ENCODE peak calls at places on chromosomes 6 and 20, in eight cellular contexts. One of them, this sample, is unnamed.

GRCh38 chr6:90222724-90223198 is 73.9 kb downstream of the BACH2 start:
- DNase-seq in foreskin fibroblast: peak
- DNase-seq in bronchial epithelial cell: peak
- DNase-seq in renal cortical epithelial cell: peak
- DNase-seq in progenitor cell of endocrine pancreas: no peak
- DNase-seq in Caki2: peak
- DNase-seq in ACHN: no peak
- DNase-seq in ureter: no peak
- DNase-seq in this sample: no peak

GRCh38 chr20:62149532-62150235 is 6.1 kb downstream of the SS18L1 start:
- DNase-seq in ureter: no peak
- DNase-seq in Caki2: no peak
- DNase-seq in foreskin fibroblast: peak
- DNase-seq in ACHN: no peak
- DNase-seq in renal cortical epithelial cell: no peak
- DNase-seq in bronchial epithelial cell: peak
- DNase-seq in progenitor cell of endocrine pancreas: no peak
- DNase-seq in this sample: no peak

GRCh38 chr20:49657118-49657901 is 56.4 kb downstream of the B4GALT5 start:
- DNase-seq in ACHN: no peak
- DNase-seq in progenitor cell of endocrine pancreas: no peak
- DNase-seq in ureter: no peak
- DNase-seq in renal cortical epithelial cell: peak
- DNase-seq in foreskin fibroblast: peak
- DNase-seq in bronchial epithelial cell: no peak
- DNase-seq in Caki2: no peak
- DNase-seq in this sample: no peak

GRCh38 chr6:44898296-44898930 is 429.7 kb upstream of the RUNX2 start:
- DNase-seq in bronchial epithelial cell: no peak
- DNase-seq in foreskin fibroblast: peak
- DNase-seq in Caki2: no peak
- DNase-seq in renal cortical epithelial cell: peak
- DNase-seq in ACHN: no peak
- DNase-seq in progenitor cell of endocrine pancreas: no peak
- DNase-seq in ureter: no peak
- DNase-seq in this sample: no peak

GRCh38 chr6:2877960-2878359 is 25.1 kb downstream of the SERPINB9 start:
- DNase-seq in ureter: no peak
- DNase-seq in Caki2: no peak
- DNase-seq in progenitor cell of endocrine pancreas: no peak
- DNase-seq in renal cortical epithelial cell: no peak
- DNase-seq in foreskin fibroblast: no peak
- DNase-seq in bronchial epithelial cell: peak
- DNase-seq in ACHN: no peak
- DNase-seq in this sample: no peak

GRCh38 chr6:24296944-24297343 is 60.9 kb downstream of the DCDC2 start:
- DNase-seq in progenitor cell of endocrine pancreas: no peak
- DNase-seq in ACHN: no peak
- DNase-seq in bronchial epithelial cell: no peak
- DNase-seq in Caki2: no peak
- DNase-seq in renal cortical epithelial cell: no peak
- DNase-seq in ureter: no peak
- DNase-seq in foreskin fibroblast: no peak
- DNase-seq in this sample: no peak

GRCh38 chr6:154932562-154933027 is 62.5 kb upstream of the TIAM2 start:
- DNase-seq in renal cortical epithelial cell: peak
- DNase-seq in foreskin fibroblast: peak
- DNase-seq in progenitor cell of endocrine pancreas: no peak
- DNase-seq in ureter: no peak
- DNase-seq in bronchial epithelial cell: peak
- DNase-seq in ACHN: peak
- DNase-seq in Caki2: peak
- DNase-seq in this sample: no peak

GRCh38 chr20:1844723-1845523 is 50.3 kb upstream of the SIRPA start:
- DNase-seq in renal cortical epithelial cell: no peak
- DNase-seq in progenitor cell of endocrine pancreas: no peak
- DNase-seq in ACHN: no peak
- DNase-seq in bronchial epithelial cell: no peak
- DNase-seq in ureter: no peak
- DNase-seq in foreskin fibroblast: peak
- DNase-seq in Caki2: no peak
- DNase-seq in this sample: no peak

GRCh38 chr6:13013681-13014550 is 297.3 kb downstream of the PHACTR1 start:
- DNase-seq in Caki2: no peak
- DNase-seq in renal cortical epithelial cell: no peak
- DNase-seq in ACHN: no peak
- DNase-seq in progenitor cell of endocrine pancreas: peak
- DNase-seq in foreskin fibroblast: peak
- DNase-seq in bronchial epithelial cell: no peak
- DNase-seq in ureter: no peak
- DNase-seq in this sample: no peak

GRCh38 chr6:149086363-149086762 is 231.1 kb upstream of the TAB2 start:
- DNase-seq in ureter: no peak
- DNase-seq in progenitor cell of endocrine pancreas: no peak
- DNase-seq in foreskin fibroblast: no peak
- DNase-seq in renal cortical epithelial cell: no peak
- DNase-seq in Caki2: no peak
- DNase-seq in ACHN: no peak
- DNase-seq in bronchial epithelial cell: no peak
- DNase-seq in this sample: no peak

GRCh38 chr6:107736713-107737396 is 87.3 kb downstream of the SCML4 start:
- DNase-seq in progenitor cell of endocrine pancreas: no peak
- DNase-seq in renal cortical epithelial cell: no peak
- DNase-seq in Caki2: no peak
- DNase-seq in ACHN: no peak
- DNase-seq in bronchial epithelial cell: no peak
- DNase-seq in ureter: no peak
- DNase-seq in foreskin fibroblast: no peak
- DNase-seq in this sample: no peak

GRCh38 chr6:27776504-27776903 is 135.7 kb downstream of the OR2B2 start:
- DNase-seq in Caki2: no peak
- DNase-seq in renal cortical epithelial cell: no peak
- DNase-seq in progenitor cell of endocrine pancreas: no peak
- DNase-seq in foreskin fibroblast: no peak
- DNase-seq in ureter: no peak
- DNase-seq in bronchial epithelial cell: no peak
- DNase-seq in ACHN: no peak
- DNase-seq in this sample: no peak

GRCh38 chr6:119147101-119148053 is 68.9 kb upstream of the FAM184A start:
- DNase-seq in foreskin fibroblast: peak
- DNase-seq in ACHN: peak
- DNase-seq in renal cortical epithelial cell: peak
- DNase-seq in bronchial epithelial cell: peak
- DNase-seq in Caki2: peak
- DNase-seq in progenitor cell of endocrine pancreas: no peak
- DNase-seq in ureter: no peak
- DNase-seq in this sample: no peak

GRCh38 chr6:42113929-42114636 is 28.3 kb downstream of the C6orf132 start:
- DNase-seq in foreskin fibroblast: peak
- DNase-seq in renal cortical epithelial cell: peak
- DNase-seq in ureter: no peak
- DNase-seq in Caki2: peak
- DNase-seq in bronchial epithelial cell: peak
- DNase-seq in ACHN: no peak
- DNase-seq in progenitor cell of endocrine pancreas: no peak
- DNase-seq in this sample: no peak

GRCh38 chr20:635028-635427 is 18.0 kb downstream of the SRXN1 start:
- DNase-seq in ureter: no peak
- DNase-seq in progenitor cell of endocrine pancreas: no peak
- DNase-seq in Caki2: no peak
- DNase-seq in bronchial epithelial cell: no peak
- DNase-seq in foreskin fibroblast: no peak
- DNase-seq in renal cortical epithelial cell: no peak
- DNase-seq in ACHN: no peak
- DNase-seq in this sample: no peak

GRCh38 chr20:4190792-4191519 is 175.6 kb upstream of the RNF24 start:
- DNase-seq in progenitor cell of endocrine pancreas: no peak
- DNase-seq in Caki2: peak
- DNase-seq in foreskin fibroblast: no peak
- DNase-seq in bronchial epithelial cell: peak
- DNase-seq in ACHN: no peak
- DNase-seq in renal cortical epithelial cell: peak
- DNase-seq in ureter: no peak
- DNase-seq in this sample: no peak

GRCh38 chr6:49155321-49155720 is 307.7 kb downstream of the MMUT start:
- DNase-seq in progenitor cell of endocrine pancreas: no peak
- DNase-seq in foreskin fibroblast: no peak
- DNase-seq in bronchial epithelial cell: no peak
- DNase-seq in ureter: no peak
- DNase-seq in renal cortical epithelial cell: no peak
- DNase-seq in Caki2: no peak
- DNase-seq in ACHN: no peak
- DNase-seq in this sample: no peak

GRCh38 chr6:169960891-169961611 is 209.6 kb downstream of the ERMARD start:
- DNase-seq in ureter: peak
- DNase-seq in renal cortical epithelial cell: no peak
- DNase-seq in progenitor cell of endocrine pancreas: no peak
- DNase-seq in Caki2: no peak
- DNase-seq in ACHN: no peak
- DNase-seq in foreskin fibroblast: no peak
- DNase-seq in bronchial epithelial cell: no peak
- DNase-seq in this sample: peak

GRCh38 chr20:57053067-57053466 is 213.4 kb downstream of the BMP7 start:
- DNase-seq in foreskin fibroblast: no peak
- DNase-seq in progenitor cell of endocrine pancreas: no peak
- DNase-seq in ureter: no peak
- DNase-seq in renal cortical epithelial cell: no peak
- DNase-seq in ACHN: no peak
- DNase-seq in bronchial epithelial cell: no peak
- DNase-seq in Caki2: no peak
- DNase-seq in this sample: no peak

GRCh38 chr20:47501117-47501482 is 587 bp upstream of the NCOA3 start:
- DNase-seq in ureter: no peak
- DNase-seq in bronchial epithelial cell: no peak
- DNase-seq in renal cortical epithelial cell: no peak
- DNase-seq in Caki2: no peak
- DNase-seq in progenitor cell of endocrine pancreas: no peak
- DNase-seq in foreskin fibroblast: no peak
- DNase-seq in ACHN: no peak
- DNase-seq in this sample: no peak

GRCh38 chr20:46347831-46348230 is 39.5 kb upstream of the CDH22 start:
- DNase-seq in bronchial epithelial cell: no peak
- DNase-seq in progenitor cell of endocrine pancreas: no peak
- DNase-seq in renal cortical epithelial cell: no peak
- DNase-seq in foreskin fibroblast: no peak
- DNase-seq in ureter: no peak
- DNase-seq in Caki2: no peak
- DNase-seq in ACHN: no peak
- DNase-seq in this sample: no peak